ENCODE peak calls at places on chromosomes 4 and X, in nine cellular contexts. E is mammary epithelial cell, Y is ovary, Q is BE2C, H is brain microvascular endothelial cell, X is K562, T is fibroblast of villous mesenchyme, G is AG04450, M is dorsolateral prefrontal cortex. K is an unnamed sample.

GRCh38 chr4:38949416-38950051 is 81.9 kb downstream of the FAM114A1 start:
- DNase-seq in E (peak), Y (no peak), Q (no peak), H (peak), X (no peak), T (peak), G (no peak), M (no peak), K (no peak)

GRCh38 chr4:48813984-48814383 is 16.9 kb upstream of the OCIAD1 start:
- DNase-seq in E (no peak), Y (no peak), Q (no peak), H (no peak), X (no peak), T (no peak), G (no peak), M (no peak), K (no peak)

GRCh38 chr4:16516796-16517413 is 290.6 kb upstream of the TAPT1 start:
- DNase-seq in E (no peak), Y (peak), Q (peak), H (peak), X (no peak), T (peak), G (peak), M (peak), K (peak)

GRCh38 chr4:136793848-136794247 is 738.4 kb downstream of the PCDH18 start:
- DNase-seq in E (no peak), Y (no peak), Q (no peak), H (no peak), X (no peak), T (no peak), G (no peak), M (no peak), K (no peak)

GRCh38 chrX:107025538-107025937 is 25.5 kb upstream of the MORC4 start:
- DNase-seq in E (peak), Y (no peak), Q (no peak), H (peak), X (peak), T (peak), G (no peak), M (no peak), K (no peak)

GRCh38 chrX:115459883-115460564 is 101.0 kb upstream of the PLS3 start:
- DNase-seq in E (no peak), Y (no peak), Q (no peak), H (no peak), X (no peak), T (no peak), G (no peak), M (no peak), K (no peak)

GRCh38 chr4:139848043-139848442 is 182.4 kb downstream of the MGST2 start:
- DNase-seq in E (no peak), Y (no peak), Q (no peak), H (no peak), X (no peak), T (no peak), G (no peak), M (no peak), K (no peak)

GRCh38 chr4:16508968-16509367 is 282.7 kb upstream of the TAPT1 start:
- DNase-seq in E (no peak), Y (no peak), Q (no peak), H (peak), X (peak), T (no peak), G (no peak), M (no peak), K (no peak)

GRCh38 chr4:116073051-116073450 is 959.6 kb upstream of the NDST4 start:
- DNase-seq in E (no peak), Y (no peak), Q (no peak), H (no peak), X (no peak), T (no peak), G (no peak), M (no peak), K (no peak)

GRCh38 chr4:109278594-109279031 is 23.8 kb downstream of the COL25A1 start:
- DNase-seq in E (no peak), Y (no peak), Q (no peak), H (no peak), X (no peak), T (no peak), G (no peak), M (no peak), K (no peak)

GRCh38 chrX:42027367-42028025 is 104.1 kb upstream of the CASK start:
- DNase-seq in E (no peak), Y (no peak), Q (no peak), H (no peak), X (no peak), T (no peak), G (no peak), M (no peak), K (no peak)

GRCh38 chrX:80246273-80246672 is 174.0 kb upstream of the TENT5D start:
- DNase-seq in E (no peak), Y (no peak), Q (no peak), H (no peak), X (no peak), T (no peak), G (no peak), M (no peak), K (no peak)

GRCh38 chr4:101211146-101211553 is 136.2 kb downstream of the PPP3CA start:
- DNase-seq in E (peak), Y (no peak), Q (peak), H (no peak), X (no peak), T (peak), G (no peak), M (no peak), K (no peak)

GRCh38 chrX:11196476-11196875 is 85.3 kb downstream of the HCCS start:
- DNase-seq in E (no peak), Y (no peak), Q (no peak), H (no peak), X (no peak), T (no peak), G (no peak), M (no peak), K (peak)

GRCh38 chrX:39808471-39808917 is 289.3 kb downstream of the BCOR start:
- DNase-seq in E (peak), Y (no peak), Q (peak), H (peak), X (peak), T (peak), G (no peak), M (no peak), K (peak)

GRCh38 chrX:84186603-84187358 is 1.2 kb downstream of the RPS6KA6 start:
- DNase-seq in E (peak), Y (no peak), Q (peak), H (no peak), X (no peak), T (no peak), G (no peak), M (no peak), K (no peak)

GRCh38 chr4:3792813-3793212 is 26.6 kb downstream of the ADRA2C start:
- DNase-seq in E (no peak), Y (no peak), Q (peak), H (no peak), X (peak), T (no peak), G (no peak), M (no peak), K (no peak)

GRCh38 chr4:2340272-2341061 is 78.0 kb downstream of the ZFYVE28 start:
- DNase-seq in E (no peak), Y (no peak), Q (peak), H (no peak), X (no peak), T (no peak), G (no peak), M (no peak), K (no peak)

GRCh38 chr4:28759064-28759463 is 1898.4 kb downstream of the STIM2 start:
- DNase-seq in E (no peak), Y (no peak), Q (no peak), H (peak), X (no peak), T (no peak), G (no peak), M (no peak), K (no peak)

GRCh38 chrX:18938710-18939109 is 45.2 kb downstream of the PHKA2 start:
- DNase-seq in E (no peak), Y (no peak), Q (no peak), H (no peak), X (no peak), T (no peak), G (no peak), M (no peak), K (no peak)

GRCh38 chrX:23503835-23504539 is 163.3 kb upstream of the PRDX4 start:
- DNase-seq in E (peak), Y (no peak), Q (peak), H (peak), X (no peak), T (peak), G (peak), M (no peak), K (no peak)
- TF ChIP-seq CTCF in E (no peak), Y (no peak), Q (no peak), H (no peak), X (no peak), T (no peak), G (no peak), M (no peak), K (no peak)

GRCh38 chr4:19945501-19945900 is 306.2 kb upstream of the SLIT2 start:
- DNase-seq in E (no peak), Y (no peak), Q (no peak), H (no peak), X (no peak), T (peak), G (no peak), M (no peak), K (no peak)

GRCh38 chr4:19944251-19944650 is 307.5 kb upstream of the SLIT2 start:
- DNase-seq in E (peak), Y (no peak), Q (no peak), H (no peak), X (no peak), T (no peak), G (no peak), M (no peak), K (no peak)

GRCh38 chr4:19945979-19946380 is 305.7 kb upstream of the SLIT2 start:
- DNase-seq in E (peak), Y (no peak), Q (no peak), H (peak), X (no peak), T (peak), G (peak), M (no peak), K (peak)

GRCh38 chr4:19944806-19945205 is 306.9 kb upstream of the SLIT2 start:
- DNase-seq in E (no peak), Y (no peak), Q (no peak), H (no peak), X (no peak), T (no peak), G (no peak), M (no peak), K (no peak)

DNA sequence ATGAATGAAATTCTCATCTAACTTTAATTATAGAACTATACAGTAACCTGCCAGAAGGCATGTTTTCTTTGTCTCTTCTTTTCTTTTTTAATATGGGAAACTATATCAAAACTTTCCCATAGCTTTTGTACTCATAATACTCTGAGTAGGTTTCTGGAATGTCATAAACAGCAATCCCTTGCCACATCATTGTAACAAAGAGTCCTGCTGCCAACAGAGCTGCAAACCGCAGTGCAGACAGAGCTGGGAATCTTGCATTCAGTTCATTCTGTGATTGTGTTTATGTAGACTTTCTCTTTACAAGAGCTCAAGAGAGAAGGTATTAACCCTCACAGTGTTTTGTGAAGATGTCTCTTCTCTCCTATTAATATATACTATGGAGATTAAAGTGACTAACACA is 304.4 kb upstream of the SLIT2 start:
- DNase-seq in E (no peak), Y (no peak), Q (no peak), H (peak), X (no peak), T (peak), G (peak), M (no peak), K (peak)
- H3K4me3 ChIP-seq in E (no peak), Y (no peak), Q (no peak), H (no peak), X (no peak), T (no peak), G (no peak), M (no peak), K (no peak)

DNA sequence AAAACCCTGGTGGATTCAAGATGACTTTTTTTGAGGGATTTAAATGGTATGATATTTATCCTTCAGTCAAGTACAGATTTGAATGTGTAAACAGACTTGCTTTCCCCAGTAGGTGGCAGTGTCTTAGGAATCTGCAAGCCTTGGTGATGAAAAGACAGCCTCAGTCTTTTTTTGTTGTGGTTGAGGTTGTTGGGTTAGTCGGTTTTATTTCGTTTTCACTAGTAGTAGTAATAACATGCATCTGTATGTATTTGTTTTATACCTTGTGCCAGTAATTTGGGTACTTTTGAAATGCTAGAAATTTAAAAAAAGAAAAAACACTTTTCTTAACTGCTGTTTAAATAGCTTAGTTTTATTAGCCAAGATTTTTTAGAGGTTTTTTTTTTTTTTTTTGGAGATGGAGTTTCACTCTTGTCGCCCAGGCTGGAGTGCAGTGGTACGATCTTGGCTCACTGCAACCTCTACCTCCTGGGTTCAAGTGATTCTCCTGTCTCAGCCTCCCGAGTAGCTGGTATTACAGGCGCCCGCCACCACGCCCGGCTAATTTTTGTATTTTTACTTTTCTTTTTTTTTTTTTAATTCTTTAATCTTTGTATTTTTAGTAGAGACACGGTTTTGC is 39.2 kb downstream of the COPS4 start:
- DNase-seq in E (peak), Y (no peak), Q (peak), H (peak), X (peak), T (peak), G (peak), M (no peak), K (peak)
- TF ChIP-seq CTCF in E (peak), Y (no peak), Q (peak), H (peak), X (peak), T (peak), G (peak), M (peak), K (peak)

DNA sequence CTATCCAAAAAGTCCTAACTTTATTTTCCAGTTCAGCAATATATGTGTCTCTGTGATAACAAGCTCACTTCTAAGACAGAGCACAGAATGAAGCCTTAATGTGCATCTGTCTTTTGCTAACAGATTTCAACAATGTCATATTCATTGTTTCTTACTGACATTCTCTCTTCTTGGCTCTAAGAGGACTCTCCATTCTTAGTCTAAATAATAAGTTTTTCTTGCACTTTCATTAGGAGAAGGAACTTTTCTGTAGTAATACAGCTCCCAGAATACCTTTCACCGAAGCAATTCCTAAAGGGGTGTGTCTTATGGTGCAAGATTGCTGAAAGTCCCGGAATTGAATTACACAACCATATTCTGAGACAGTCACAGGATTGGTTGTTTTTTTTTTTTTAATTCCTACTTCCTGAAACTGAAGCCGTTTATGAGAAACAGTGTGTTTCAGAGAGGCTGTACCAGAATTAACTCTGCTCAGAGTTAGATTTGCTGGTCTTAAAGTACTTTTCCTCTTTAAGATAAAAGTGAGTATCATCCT is at the start of gene ALPK1:
- DNase-seq in E (peak), Y (no peak), Q (no peak), H (peak), X (peak), T (peak), G (peak), M (no peak), K (peak)
- H3K4me3 ChIP-seq in E (peak), Y (peak), Q (no peak), H (peak), X (peak), T (peak), G (peak), M (peak), K (peak)

DNA sequence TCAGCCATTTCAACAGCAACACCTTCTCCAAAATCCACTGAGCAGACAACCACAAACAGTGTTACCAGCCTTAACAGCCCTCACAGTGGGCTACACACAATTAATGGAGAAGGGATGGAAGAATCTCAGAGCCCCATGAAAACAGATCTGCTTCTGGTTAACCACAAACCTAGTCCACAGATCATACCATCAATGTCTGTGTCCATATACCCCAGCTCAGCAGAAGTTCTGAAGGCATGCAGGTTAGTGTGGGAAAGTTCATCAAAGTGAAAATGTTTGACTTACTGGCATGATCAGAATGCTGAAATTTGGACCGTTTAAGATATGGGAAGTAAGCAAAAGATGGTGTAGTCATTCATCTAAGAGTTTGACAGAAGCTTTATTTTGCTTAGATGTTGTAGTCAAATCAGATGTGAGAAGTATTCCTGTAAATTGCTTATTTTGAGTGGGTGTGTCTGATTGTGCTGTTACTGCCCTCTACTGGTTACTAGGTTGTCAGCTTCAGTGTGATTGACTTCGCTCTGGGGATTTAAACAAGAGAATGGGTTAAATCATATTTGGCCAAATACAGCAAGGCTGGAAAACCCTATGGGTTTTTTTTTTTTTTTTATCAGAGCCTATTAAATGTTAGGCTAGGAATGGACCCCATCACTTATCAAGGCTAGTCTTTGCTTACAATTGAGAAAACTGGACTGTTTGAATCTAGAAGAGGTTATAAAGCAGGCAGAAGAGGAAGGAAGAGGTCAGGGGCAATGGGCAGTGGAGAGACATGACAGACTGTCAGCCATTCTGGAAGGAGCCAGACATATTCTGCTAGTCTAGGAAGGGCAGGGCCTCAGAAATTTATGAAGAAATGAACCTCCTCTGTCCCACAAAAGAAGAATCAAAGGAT is 130.3 kb downstream of the DIPK2B start:
- DNase-seq in E (peak), Y (no peak), Q (peak), H (peak), X (peak), T (peak), G (peak), M (no peak), K (no peak)
- TF ChIP-seq CTCF in E (peak), Y (peak), Q (peak), H (peak), X (peak), T (peak), G (peak), M (peak), K (peak)

GRCh38 chr4:93829531-93830089 is 1.1 kb downstream of the ATOH1 start:
- DNase-seq in E (no peak), Y (no peak), Q (no peak), H (no peak), X (no peak), T (no peak), G (no peak), M (no peak), K (no peak)

GRCh38 chr4:93827272-93827947 is 1.1 kb upstream of the ATOH1 start:
- DNase-seq in E (no peak), Y (no peak), Q (no peak), H (no peak), X (peak), T (no peak), G (no peak), M (no peak), K (no peak)

GRCh38 chr4:93828830-93829530 is 427 bp downstream of the ATOH1 start:
- DNase-seq in E (no peak), Y (no peak), Q (no peak), H (no peak), X (no peak), T (no peak), G (no peak), M (no peak), K (no peak)

GRCh38 chr4:93830090-93830818 is 1.7 kb downstream of the ATOH1 start:
- DNase-seq in E (no peak), Y (no peak), Q (no peak), H (no peak), X (no peak), T (no peak), G (no peak), M (no peak), K (no peak)

DNA sequence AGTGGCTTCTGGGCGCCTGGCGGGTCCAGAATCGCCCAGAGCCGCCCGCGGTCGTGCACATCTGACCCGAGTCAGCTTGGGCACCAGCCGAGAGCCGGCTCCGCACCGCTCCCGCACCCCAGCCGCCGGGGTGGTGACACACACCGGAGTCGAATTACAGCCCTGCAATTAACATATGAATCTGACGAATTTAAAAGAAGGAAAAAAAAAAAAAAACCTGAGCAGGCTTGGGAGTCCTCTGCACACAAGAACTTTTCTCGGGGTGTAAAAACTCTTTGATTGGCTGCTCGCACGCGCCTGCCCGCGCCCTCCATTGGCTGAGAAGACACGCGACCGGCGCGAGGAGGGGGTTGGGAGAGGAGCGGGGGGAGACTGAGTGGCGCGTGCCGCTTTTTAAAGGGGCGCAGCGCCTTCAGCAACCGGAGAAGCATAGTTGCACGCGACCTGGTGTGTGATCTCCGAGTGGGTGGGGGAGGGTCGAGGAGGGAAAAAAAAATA is at the start of gene ATOH1:
- DNase-seq in E (peak), Y (peak), Q (peak), H (no peak), X (peak), T (no peak), G (no peak), M (no peak), K (no peak)
- H3K4me3 ChIP-seq in E (no peak), Y (peak), Q (peak), H (peak), X (no peak), T (no peak), G (peak), M (peak), K (no peak)

DNA sequence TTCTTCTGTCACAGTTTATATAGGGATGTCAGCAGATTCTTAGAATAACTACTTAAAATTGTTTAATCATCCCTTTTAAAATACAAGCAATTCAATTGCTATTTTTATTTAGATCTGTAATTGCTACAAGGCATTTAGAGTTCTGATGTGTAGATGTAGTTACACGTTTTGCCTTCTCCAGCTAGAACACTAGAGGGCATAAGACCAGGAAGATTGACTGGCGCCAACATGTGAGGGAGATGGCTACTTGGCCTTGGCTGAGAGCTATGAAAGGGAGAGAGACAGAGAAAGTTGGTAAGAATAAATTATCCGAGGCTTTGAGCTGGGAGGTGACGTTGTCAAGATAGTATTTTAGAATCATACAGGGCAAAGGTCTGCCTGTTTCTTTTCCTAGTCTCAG is 563.7 kb upstream of the PRKX start:
- DNase-seq in E (peak), Y (no peak), Q (no peak), H (no peak), X (no peak), T (no peak), G (no peak), M (no peak), K (no peak)
- TF ChIP-seq CTCF in E (no peak), Y (no peak), Q (no peak), H (no peak), X (no peak), T (no peak), G (no peak), M (no peak), K (no peak)

GRCh38 chr4:105808459-105809041 is 86.7 kb upstream of the NPNT start:
- DNase-seq in E (peak), Y (no peak), Q (peak), H (peak), X (no peak), T (peak), G (peak), M (no peak), K (peak)
- H3K4me3 ChIP-seq in E (peak), Y (no peak), Q (peak), H (no peak), X (no peak), T (peak), G (peak), M (no peak), K (no peak)